ENCODE peak calls at places on chromosome 19, in nine cellular contexts. B is fibroblast of mammary gland, U is fibroblast of pulmonary artery, I is cardiac fibroblast, N is psoas muscle, T is tibial nerve, O is HCT116, C is H1, Z is retinal pigment epithelial cell. L is an unnamed sample.

GRCh38 chr19:7397687-7398086 is 49.0 kb downstream of the ARHGEF18 start:
- DNase-seq in B (peak; percentile 69), U (peak; percentile 89), I (peak; percentile 88), N (no peak), T (no peak), O (no peak), C (no peak), Z (peak; percentile 84), L (no peak)

GRCh38 chr19:55393362-55393761 is 7.6 kb downstream of the RPL28 start:
- DNase-seq in B (no peak), U (no peak), I (no peak), N (no peak), T (no peak), O (no peak), C (no peak), Z (no peak), L (no peak)

GRCh38 chr19:45863840-45864628 is at the start of gene FOXA3:
- DNase-seq in B (peak; percentile 38), U (peak; percentile 25), I (peak; percentile 37), N (peak; percentile 70), T (no peak), O (no peak), C (peak; percentile 39), Z (no peak), L (peak; percentile 63)

GRCh38 chr19:15452111-15453047 is 2.6 kb upstream of the WIZ start:
- DNase-seq in B (peak; percentile 82), U (peak; percentile 86), I (peak; percentile 89), N (peak; percentile 98), T (peak; percentile 90), O (peak; percentile 91), C (peak; percentile 91), Z (peak; percentile 59), L (no peak)

GRCh38 chr19:49932731-49933131 is 3.4 kb upstream of the NUP62 start:
- DNase-seq in B (no peak), U (no peak), I (no peak), N (no peak), T (no peak), O (no peak), C (no peak), Z (no peak), L (no peak)

GRCh38 chr19:6161271-6161850 is 25.9 kb downstream of the ACSBG2 start:
- DNase-seq in B (peak; percentile 6), U (no peak), I (no peak), N (no peak), T (no peak), O (peak; percentile 98), C (peak; percentile 33), Z (no peak), L (no peak)

GRCh38 chr19:32223595-32224370 is 121.6 kb upstream of the ZNF507 start:
- DNase-seq in B (no peak), U (no peak), I (no peak), N (no peak), T (no peak), O (no peak), C (no peak), Z (no peak), L (no peak)

GRCh38 chr19:1133471-1133929 is 29.7 kb downstream of the GPX4 start:
- DNase-seq in B (peak; percentile 28), U (no peak), I (no peak), N (no peak), T (no peak), O (peak; percentile 34), C (no peak), Z (no peak), L (peak; percentile 64)

GRCh38 chr19:1794424-1795185 is 17.5 kb downstream of the ATP8B3 start:
- DNase-seq in B (no peak), U (no peak), I (no peak), N (no peak), T (no peak), O (no peak), C (peak; percentile 39), Z (no peak), L (no peak)

GRCh38 chr19:50705422-50706019 is 14.1 kb downstream of the SHANK1 start:
- DNase-seq in B (peak; percentile 73), U (peak; percentile 80), I (peak; percentile 73), N (no peak), T (no peak), O (peak; percentile 56), C (no peak), Z (peak; percentile 9), L (no peak)

GRCh38 chr19:39390460-39390758 is 497 bp downstream of the PAF1 start:
- DNase-seq in B (peak; percentile 44), U (no peak), I (no peak), N (no peak), T (no peak), O (peak; percentile 84), C (no peak), Z (no peak), L (no peak)

GRCh38 chr19:15443838-15444237 is 5.9 kb downstream of the WIZ start:
- DNase-seq in B (no peak), U (no peak), I (no peak), N (peak; percentile 88), T (no peak), O (no peak), C (no peak), Z (no peak), L (no peak)

GRCh38 chr19:6723108-6723618 is 2.7 kb upstream of the C3 start:
- DNase-seq in B (peak; percentile 48), U (peak; percentile 83), I (peak; percentile 85), N (peak; percentile 79), T (no peak), O (no peak), C (no peak), Z (peak; percentile 29), L (no peak)

GRCh38 chr19:17466487-17466850 is 3.9 kb upstream of the SLC27A1 start:
- DNase-seq in B (no peak), U (no peak), I (no peak), N (peak; percentile 47), T (no peak), O (no peak), C (no peak), Z (no peak), L (no peak)

GRCh38 chr19:3404324-3405260 is 38.2 kb downstream of the NFIC start:
- DNase-seq in B (peak; percentile 92), U (peak; percentile 90), I (peak; percentile 93), N (peak; percentile 96), T (peak; percentile 79), O (no peak), C (no peak), Z (no peak), L (no peak)

GRCh38 chr19:10568444-10568825 is 344 bp downstream of the CDKN2D start:
- DNase-seq in B (no peak), U (no peak), I (no peak), N (no peak), T (no peak), O (no peak), C (no peak), Z (no peak), L (no peak)

GRCh38 chr19:35209646-35210045 is 18.9 kb downstream of the FAM187B start:
- DNase-seq in B (no peak), U (no peak), I (no peak), N (no peak), T (no peak), O (no peak), C (no peak), Z (no peak), L (no peak)

GRCh38 chr19:48844472-48844871 is 8.2 kb upstream of the HSD17B14 start:
- DNase-seq in B (peak; percentile 77), U (peak; percentile 60), I (peak; percentile 51), N (no peak), T (no peak), O (peak; percentile 67), C (no peak), Z (no peak), L (no peak)

GRCh38 chr19:40718774-40719391 is 2.0 kb downstream of the ITPKC start:
- DNase-seq in B (peak; percentile 67), U (peak; percentile 39), I (peak; percentile 61), N (peak; percentile 88), T (peak; percentile 58), O (peak; percentile 59), C (no peak), Z (no peak), L (no peak)

GRCh38 chr19:24074720-24075119 is 12.3 kb upstream of the ZNF254 start:
- DNase-seq in B (peak; percentile 77), U (peak; percentile 63), I (no peak), N (no peak), T (no peak), O (no peak), C (no peak), Z (no peak), L (no peak)

GRCh38 chr19:28705008-28705407 is 507.9 kb downstream of the UQCRFS1 start:
- DNase-seq in B (peak; percentile 87), U (peak; percentile 80), I (peak; percentile 74), N (no peak), T (no peak), O (no peak), C (no peak), Z (peak; percentile 79), L (no peak)
- TF ChIP-seq CTCF in B (peak; percentile 59), U (peak; percentile 50), I (peak; percentile 67), N (no peak), T (no peak), O (no peak), C (peak; percentile 58), Z (peak; percentile 59), L (no peak)

GRCh38 chr19:42081584-42082258 is 5.8 kb downstream of the ZNF574 start:
- DNase-seq in B (peak; percentile 66), U (peak; percentile 67), I (peak; percentile 60), N (no peak), T (no peak), O (no peak), C (no peak), Z (no peak), L (no peak)
- TF ChIP-seq CTCF in B (peak; percentile 63), U (peak; percentile 66), I (peak; percentile 66), N (peak; percentile 27), T (no peak), O (peak; percentile 69), C (peak; percentile 64), Z (peak; percentile 70), L (no peak)

DNA sequence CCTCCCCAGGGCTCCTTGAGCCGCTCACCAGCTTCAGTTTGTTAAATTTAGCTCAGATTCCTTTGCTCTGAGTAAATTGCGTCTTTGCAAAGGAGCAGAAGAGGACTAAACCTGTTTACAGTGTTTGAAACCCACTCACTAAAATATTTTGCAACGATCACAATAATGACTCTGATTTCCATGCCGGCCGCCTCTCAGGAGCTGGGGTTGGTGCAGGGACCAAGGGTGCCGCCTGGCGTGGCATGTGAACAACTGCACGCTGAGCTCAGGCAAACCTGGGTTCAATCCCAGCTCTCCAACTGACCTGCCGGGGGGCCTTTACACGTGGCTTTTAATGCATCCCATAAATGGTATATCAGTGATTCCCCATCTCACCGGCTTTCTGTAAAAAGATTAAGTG is 68.7 kb upstream of the CACNA1A start:
- DNase-seq in B (peak; percentile 12), U (no peak), I (no peak), N (no peak), T (no peak), O (peak; percentile 16), C (no peak), Z (no peak), L (no peak)
- TF ChIP-seq CTCF in B (peak; percentile 35), U (peak; percentile 32), I (peak; percentile 45), N (no peak), T (peak; percentile 28), O (peak; percentile 79), C (peak; percentile 51), Z (peak; percentile 22), L (no peak)

DNA sequence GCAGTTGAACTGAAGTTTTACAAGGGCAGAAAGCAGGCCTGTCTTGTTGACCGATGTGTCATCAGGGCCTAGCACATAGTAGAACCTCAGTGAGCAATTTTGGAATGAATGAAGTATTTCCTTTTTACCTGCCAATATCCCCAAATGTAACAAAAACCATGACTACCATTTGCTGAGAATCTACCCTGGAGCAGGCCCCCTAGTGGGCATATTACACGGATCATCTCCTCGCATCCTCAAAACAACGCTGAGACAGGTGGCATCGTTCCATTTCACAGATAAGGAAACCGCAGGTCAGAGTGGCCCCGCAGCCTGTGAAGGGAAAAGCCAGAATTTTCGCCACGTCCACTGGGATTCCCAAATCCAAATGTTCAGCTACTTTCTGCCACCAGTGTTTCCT is 77.9 kb downstream of the CACNA1A start:
- DNase-seq in B (peak; percentile 40), U (peak; percentile 38), I (peak; percentile 44), N (no peak), T (no peak), O (peak; percentile 28), C (no peak), Z (no peak), L (no peak)
- TF ChIP-seq CTCF in B (peak; percentile 64), U (peak; percentile 69), I (peak; percentile 73), N (peak; percentile 15), T (no peak), O (peak; percentile 81), C (peak; percentile 65), Z (peak; percentile 78), L (no peak)

L was measured in activated B cell treated with CpG ODN at 0.5 μM for 24 hours.